ENCODE peak calls at places on chromosome 13, in six cellular contexts. J is GM12878, Z is K562, U is upper lobe of left lung, Q is HepG2, X is A549. L is an unnamed sample.

GRCh38 chr13:78750735-78751134 is 91.8 kb upstream of the OBI1 start:
- ATAC-seq in U (no peak), J (no peak), X (no peak), Q (no peak), Z (no peak), L (no peak)

GRCh38 chr13:20285530-20285929 is 53.4 kb upstream of the GJB6 start:
- ATAC-seq in Q (no peak), J (no peak), U (no peak), Z (no peak), X (no peak), L (no peak)

GRCh38 chr13:51342706-51343105 is 3.2 kb downstream of the SERPINE3 start:
- ATAC-seq in J (no peak), U (no peak), X (no peak), Q (no peak), Z (no peak), L (no peak)

GRCh38 chr13:68076046-68076445 is 845.9 kb upstream of the PCDH9 start:
- ATAC-seq in U (no peak), X (no peak), Q (no peak), Z (no peak), J (no peak), L (no peak)

GRCh38 chr13:24032674-24033073 is 127.8 kb upstream of the SPATA13 start:
- ATAC-seq in X (peak), Q (peak), J (no peak), U (peak), Z (no peak), L (no peak)

GRCh38 chr13:49436890-49437289 is 7.0 kb downstream of the CAB39L start:
- ATAC-seq in J (no peak), Q (no peak), X (peak), U (peak), Z (no peak), L (peak)

GRCh38 chr13:35512271-35512920 is 35.9 kb upstream of the MAB21L1 start:
- ATAC-seq in Z (no peak), J (no peak), X (no peak), U (peak), Q (no peak), L (peak)

GRCh38 chr13:75685239-75685697 is 49.1 kb downstream of the LMO7 start:
- ATAC-seq in Z (no peak), X (peak), U (no peak), J (no peak), Q (peak), L (no peak)

GRCh38 chr13:98174995-98175394 is 2.1 kb downstream of the RNF113B start:
- ATAC-seq in U (no peak), J (no peak), Z (no peak), X (no peak), Q (no peak), L (no peak)

GRCh38 chr13:47039106-47039505 is 142.3 kb upstream of the HTR2A start:
- ATAC-seq in Z (no peak), U (no peak), J (no peak), Q (no peak), X (no peak), L (no peak)

GRCh38 chr13:98978280-98978679 is 416 bp upstream of the DOCK9 start:
- ATAC-seq in X (no peak), U (no peak), Q (no peak), Z (no peak), J (no peak), L (no peak)

GRCh38 chr13:47796816-47797215 is 204.3 kb downstream of the SUCLA2 start:
- ATAC-seq in J (no peak), Q (no peak), Z (no peak), U (no peak), X (no peak), L (no peak)

GRCh38 chr13:110397445-110397844 is 90.4 kb downstream of the COL4A2 start:
- ATAC-seq in X (no peak), J (no peak), Q (no peak), U (peak), Z (no peak), L (peak)

GRCh38 chr13:62653371-62653770 is 1237.7 kb upstream of the PCDH20 start:
- ATAC-seq in Z (no peak), Q (no peak), X (no peak), J (no peak), U (no peak), L (no peak)

GRCh38 chr13:30908416-30908980 is 2.4 kb downstream of the MEDAG start:
- ATAC-seq in J (no peak), Z (no peak), U (peak), X (no peak), Q (no peak), L (peak)

GRCh38 chr13:24192811-24193162 is 32.3 kb downstream of the SPATA13 start:
- ATAC-seq in X (no peak), Z (no peak), U (no peak), J (no peak), Q (peak), L (no peak)

GRCh38 chr13:36275190-36276002 is 22.2 kb downstream of the CCDC169 start:
- ATAC-seq in Q (peak), J (peak), X (peak), Z (no peak), U (peak), L (peak)

GRCh38 chr13:45879666-45880065 is 28.1 kb upstream of the SIAH3 start:
- ATAC-seq in U (no peak), Q (peak), J (peak), X (peak), Z (peak), L (no peak)

GRCh38 chr13:80265348-80265747 is 75.6 kb downstream of the SPRY2 start:
- ATAC-seq in Z (no peak), U (no peak), Q (no peak), X (no peak), J (peak), L (no peak)

GRCh38 chr13:33610471-33611015 is 207.4 kb upstream of the RFC3 start:
- ATAC-seq in Z (peak), Q (peak), X (no peak), U (peak), J (no peak), L (peak)

GRCh38 chr13:31310356-31310755 is 110.6 kb downstream of the B3GLCT start:
- ATAC-seq in Q (no peak), J (no peak), X (no peak), Z (no peak), U (no peak), L (no peak)

GRCh38 chr13:75869981-75870380 is 233.9 kb downstream of the LMO7 start:
- ATAC-seq in X (no peak), Q (no peak), J (no peak), U (no peak), Z (no peak), L (no peak)

GRCh38 chr13:86757236-86757978 is 913.8 kb upstream of the SLITRK5 start:
- ATAC-seq in Q (no peak), J (peak), X (no peak), U (no peak), Z (no peak), L (no peak)

GRCh38 chr13:24668511-24668910 is 11.7 kb upstream of the ATP12A start:
- ATAC-seq in J (no peak), Z (no peak), U (no peak), Q (no peak), X (no peak), L (no peak)

GRCh38 chr13:23608704-23609413 is 38.6 kb downstream of the TNFRSF19 start:
- ATAC-seq in X (no peak), Z (no peak), Q (no peak), J (no peak), U (peak), L (peak)

GRCh38 chr13:29782798-29783197 is 67.6 kb downstream of the UBL3 start:
- ATAC-seq in U (no peak), X (no peak), J (peak), Z (no peak), Q (no peak), L (no peak)

GRCh38 chr13:46756977-46757376 is 40.0 kb downstream of the ESD start:
- ATAC-seq in J (no peak), X (no peak), Z (no peak), Q (no peak), U (peak), L (peak)

GRCh38 chr13:75558130-75558840 is 8.7 kb downstream of the UCHL3 start:
- ATAC-seq in U (no peak), J (no peak), Z (no peak), X (no peak), Q (no peak), L (no peak)

GRCh38 chr13:39803156-39803555 is 147.7 kb downstream of the COG6 start:
- ATAC-seq in Q (no peak), J (no peak), U (no peak), Z (no peak), X (no peak), L (no peak)
- TF ChIP-seq EP300 in Q (no peak), J (no peak), U (no peak), Z (no peak), X (no peak), L (no peak)

GRCh38 chr13:41916173-41916954 is 44.5 kb downstream of the VWA8 start:
- ATAC-seq in X (no peak), J (peak), Q (no peak), Z (peak), U (peak), L (peak)
- TF ChIP-seq EP300 in X (no peak), J (peak), Q (no peak), Z (no peak), U (no peak), L (no peak)

GRCh38 chr13:100323937-100324336 is 235.0 kb downstream of the PCCA start:
- ATAC-seq in U (no peak), Q (no peak), X (no peak), J (no peak), Z (no peak), L (no peak)
- TF ChIP-seq EP300 in U (no peak), Q (no peak), X (no peak), J (no peak), Z (no peak), L (no peak)

GRCh38 chr13:113855012-113855921 is 8.6 kb downstream of the GAS6 start:
- ATAC-seq in J (no peak), Z (no peak), U (peak), Q (no peak), X (no peak), L (no peak)

GRCh38 chr13:113856716-113857065 is 7.2 kb downstream of the GAS6 start:
- ATAC-seq in U (no peak), Q (peak), Z (no peak), J (no peak), X (no peak), L (peak)

GRCh38 chr13:113854238-113855011 is 9.5 kb downstream of the GAS6 start:
- ATAC-seq in Q (no peak), J (no peak), X (peak), U (peak), Z (no peak), L (peak)

GRCh38 chr13:113857531-113858195 is 6.2 kb downstream of the GAS6 start:
- ATAC-seq in X (no peak), U (no peak), J (no peak), Q (no peak), Z (no peak), L (no peak)

GRCh38 chr13:113855931-113856715 is 7.8 kb downstream of the GAS6 start:
- ATAC-seq in J (no peak), U (no peak), Z (no peak), Q (no peak), X (no peak), L (no peak)
- TF ChIP-seq EP300 in J (no peak), U (no peak), Z (no peak), Q (no peak), X (no peak), L (no peak)

L was measured in gastroesophageal sphincter.